ENCODE peak calls at places on chromosomes 5 and 9, in eight cellular contexts. One of them, this sample, is unnamed. For H3K27me3 and H3K4me1, the result is how much of the 10 kb centered on the place peaks cover.

GRCh38 chr9:86660146-86660545 is 287.2 kb downstream of the GAS1 start:
- DNase-seq in cardiac muscle cell: no peak
- DNase-seq in CD8-positive, alpha-beta T cell: no peak
- DNase-seq in suprapubic skin: no peak
- DNase-seq in tibial artery: no peak
- DNase-seq in heart right ventricle: no peak
- DNase-seq in PC-3: no peak
- DNase-seq in H9: no peak
- DNase-seq in this sample: no peak

GRCh38 chr5:102811962-102812361 is 56.9 kb downstream of the PAM start:
- DNase-seq in cardiac muscle cell: no peak
- DNase-seq in heart right ventricle: no peak
- DNase-seq in PC-3: peak
- DNase-seq in suprapubic skin: no peak
- DNase-seq in CD8-positive, alpha-beta T cell: no peak
- DNase-seq in H9: no peak
- DNase-seq in tibial artery: no peak
- DNase-seq in this sample: no peak

GRCh38 chr9:111029260-111029659 is 9.0 kb downstream of the LPAR1 start:
- DNase-seq in CD8-positive, alpha-beta T cell: no peak
- DNase-seq in PC-3: no peak
- DNase-seq in heart right ventricle: no peak
- DNase-seq in cardiac muscle cell: no peak
- DNase-seq in tibial artery: no peak
- DNase-seq in suprapubic skin: no peak
- DNase-seq in H9: no peak
- DNase-seq in this sample: no peak

GRCh38 chr5:175438234-175438857 is 5.6 kb downstream of the DRD1 start:
- DNase-seq in H9: no peak
- DNase-seq in tibial artery: no peak
- DNase-seq in suprapubic skin: no peak
- DNase-seq in cardiac muscle cell: no peak
- DNase-seq in CD8-positive, alpha-beta T cell: no peak
- DNase-seq in heart right ventricle: no peak
- DNase-seq in PC-3: no peak
- DNase-seq in this sample: no peak

GRCh38 chr9:69030851-69031645 is 4.5 kb upstream of the FXN start:
- DNase-seq in heart right ventricle: no peak
- DNase-seq in tibial artery: no peak
- DNase-seq in cardiac muscle cell: no peak
- DNase-seq in suprapubic skin: no peak
- DNase-seq in PC-3: peak
- DNase-seq in H9: no peak
- DNase-seq in CD8-positive, alpha-beta T cell: no peak
- DNase-seq in this sample: no peak

GRCh38 chr5:40383719-40384651 is 295.7 kb upstream of the PTGER4 start:
- DNase-seq in suprapubic skin: no peak
- DNase-seq in PC-3: peak
- DNase-seq in heart right ventricle: no peak
- DNase-seq in tibial artery: no peak
- DNase-seq in CD8-positive, alpha-beta T cell: no peak
- DNase-seq in H9: no peak
- DNase-seq in cardiac muscle cell: no peak
- DNase-seq in this sample: no peak

GRCh38 chr5:137600721-137601360 is 101.7 kb upstream of the SPOCK1 start:
- DNase-seq in CD8-positive, alpha-beta T cell: no peak
- DNase-seq in PC-3: no peak
- DNase-seq in suprapubic skin: no peak
- DNase-seq in H9: no peak
- DNase-seq in cardiac muscle cell: no peak
- DNase-seq in tibial artery: no peak
- DNase-seq in heart right ventricle: no peak
- DNase-seq in this sample: no peak

GRCh38 chr5:141558150-141558549 is 60.6 kb downstream of the DIAPH1 start:
- DNase-seq in H9: peak
- DNase-seq in cardiac muscle cell: no peak
- DNase-seq in heart right ventricle: peak
- DNase-seq in CD8-positive, alpha-beta T cell: no peak
- DNase-seq in suprapubic skin: no peak
- DNase-seq in PC-3: no peak
- DNase-seq in tibial artery: no peak
- DNase-seq in this sample: no peak

GRCh38 chr5:123965626-123966025 is 453.6 kb downstream of the CSNK1G3 start:
- DNase-seq in cardiac muscle cell: no peak
- DNase-seq in suprapubic skin: no peak
- DNase-seq in H9: no peak
- DNase-seq in tibial artery: no peak
- DNase-seq in heart right ventricle: no peak
- DNase-seq in CD8-positive, alpha-beta T cell: no peak
- DNase-seq in PC-3: no peak
- DNase-seq in this sample: no peak

GRCh38 chr5:120539471-120539870 is 75.4 kb downstream of the PRR16 start:
- DNase-seq in heart right ventricle: no peak
- DNase-seq in CD8-positive, alpha-beta T cell: no peak
- DNase-seq in tibial artery: no peak
- DNase-seq in cardiac muscle cell: no peak
- DNase-seq in suprapubic skin: no peak
- DNase-seq in H9: no peak
- DNase-seq in PC-3: no peak
- DNase-seq in this sample: no peak

GRCh38 chr9:109986423-109987055 is 206.5 kb downstream of the PALM2AKAP2 start:
- DNase-seq in CD8-positive, alpha-beta T cell: no peak
- DNase-seq in cardiac muscle cell: no peak
- DNase-seq in H9: no peak
- DNase-seq in tibial artery: no peak
- DNase-seq in suprapubic skin: no peak
- DNase-seq in heart right ventricle: no peak
- DNase-seq in PC-3: peak
- DNase-seq in this sample: no peak

GRCh38 chr9:6938873-6939272 is 181.1 kb downstream of the KDM4C start:
- DNase-seq in CD8-positive, alpha-beta T cell: no peak
- DNase-seq in heart right ventricle: no peak
- DNase-seq in suprapubic skin: no peak
- DNase-seq in cardiac muscle cell: no peak
- DNase-seq in H9: no peak
- DNase-seq in tibial artery: no peak
- DNase-seq in PC-3: peak
- DNase-seq in this sample: no peak

GRCh38 chr5:177018341-177018740 is 4.2 kb upstream of the ZNF346 start:
- DNase-seq in cardiac muscle cell: no peak
- DNase-seq in heart right ventricle: no peak
- DNase-seq in PC-3: no peak
- DNase-seq in H9: no peak
- DNase-seq in tibial artery: no peak
- DNase-seq in CD8-positive, alpha-beta T cell: no peak
- DNase-seq in suprapubic skin: no peak
- DNase-seq in this sample: no peak

GRCh38 chr9:89942643-89943042 is 337.8 kb downstream of the GADD45G start:
- DNase-seq in heart right ventricle: no peak
- DNase-seq in CD8-positive, alpha-beta T cell: no peak
- DNase-seq in cardiac muscle cell: no peak
- DNase-seq in suprapubic skin: no peak
- DNase-seq in H9: no peak
- DNase-seq in PC-3: no peak
- DNase-seq in tibial artery: no peak
- DNase-seq in this sample: no peak

GRCh38 chr9:87678650-87679355 is 47.1 kb upstream of the CTSL start:
- DNase-seq in cardiac muscle cell: peak
- DNase-seq in heart right ventricle: peak
- DNase-seq in tibial artery: peak
- DNase-seq in suprapubic skin: no peak
- DNase-seq in H9: peak
- DNase-seq in PC-3: peak
- DNase-seq in CD8-positive, alpha-beta T cell: no peak
- DNase-seq in this sample: peak

GRCh38 chr9:22030101-22030598 is 21.0 kb upstream of the CDKN2B start:
- DNase-seq in heart right ventricle: no peak
- DNase-seq in H9: no peak
- DNase-seq in cardiac muscle cell: no peak
- DNase-seq in PC-3: peak
- DNase-seq in tibial artery: no peak
- DNase-seq in suprapubic skin: no peak
- DNase-seq in CD8-positive, alpha-beta T cell: no peak
- DNase-seq in this sample: no peak

GRCh38 chr5:148734518-148734917 is 80.2 kb upstream of the HTR4 start:
- DNase-seq in heart right ventricle: no peak
- DNase-seq in CD8-positive, alpha-beta T cell: no peak
- DNase-seq in PC-3: peak
- DNase-seq in cardiac muscle cell: no peak
- DNase-seq in H9: no peak
- DNase-seq in suprapubic skin: no peak
- DNase-seq in tibial artery: no peak
- DNase-seq in this sample: no peak

GRCh38 chr5:179166886-179167841 is 107.0 kb downstream of the ZNF354C start:
- DNase-seq in PC-3: peak
- DNase-seq in CD8-positive, alpha-beta T cell: peak
- DNase-seq in tibial artery: peak
- DNase-seq in suprapubic skin: peak
- DNase-seq in cardiac muscle cell: peak
- DNase-seq in heart right ventricle: peak
- DNase-seq in H9: peak
- DNase-seq in this sample: peak

GRCh38 chr5:53378590-53379247 is 101.7 kb upstream of the FST start:
- DNase-seq in PC-3: peak
- DNase-seq in H9: no peak
- DNase-seq in cardiac muscle cell: no peak
- DNase-seq in tibial artery: no peak
- DNase-seq in suprapubic skin: no peak
- DNase-seq in CD8-positive, alpha-beta T cell: no peak
- DNase-seq in heart right ventricle: no peak
- DNase-seq in this sample: no peak

GRCh38 chr9:80547613-80548012 is 975.8 kb downstream of the TLE4 start:
- DNase-seq in H9: no peak
- DNase-seq in heart right ventricle: no peak
- DNase-seq in PC-3: no peak
- DNase-seq in CD8-positive, alpha-beta T cell: no peak
- DNase-seq in tibial artery: no peak
- DNase-seq in suprapubic skin: no peak
- DNase-seq in cardiac muscle cell: no peak
- DNase-seq in this sample: no peak

GRCh38 chr5:127872494-127872893 is 169.3 kb downstream of the CCDC192 start:
- DNase-seq in heart right ventricle: peak
- DNase-seq in suprapubic skin: no peak
- DNase-seq in H9: no peak
- DNase-seq in cardiac muscle cell: no peak
- DNase-seq in tibial artery: no peak
- DNase-seq in PC-3: no peak
- DNase-seq in CD8-positive, alpha-beta T cell: no peak
- DNase-seq in this sample: no peak

GRCh38 chr9:23695572-23695971 is 130.5 kb downstream of the ELAVL2 start:
- DNase-seq in PC-3: no peak
- DNase-seq in suprapubic skin: no peak
- DNase-seq in H9: no peak
- DNase-seq in tibial artery: no peak
- DNase-seq in CD8-positive, alpha-beta T cell: no peak
- DNase-seq in cardiac muscle cell: no peak
- DNase-seq in heart right ventricle: no peak
- DNase-seq in this sample: no peak

GRCh38 chr9:38074441-38074943 is 5.5 kb upstream of the SHB start:
- DNase-seq in heart right ventricle: no peak
- DNase-seq in H9: no peak
- DNase-seq in PC-3: no peak
- DNase-seq in CD8-positive, alpha-beta T cell: no peak
- DNase-seq in tibial artery: no peak
- DNase-seq in cardiac muscle cell: no peak
- DNase-seq in suprapubic skin: no peak
- DNase-seq in this sample: no peak

GRCh38 chr9:38038307-38039089 is 30.5 kb downstream of the SHB start:
- DNase-seq in CD8-positive, alpha-beta T cell: no peak
- DNase-seq in H9: no peak
- DNase-seq in heart right ventricle: no peak
- DNase-seq in PC-3: no peak
- DNase-seq in cardiac muscle cell: peak
- DNase-seq in suprapubic skin: no peak
- DNase-seq in tibial artery: no peak
- DNase-seq in this sample: no peak

GRCh38 chr9:93130861-93131481 is 3.1 kb downstream of the NINJ1 start:
- DNase-seq in H9: no peak
- DNase-seq in cardiac muscle cell: no peak
- DNase-seq in CD8-positive, alpha-beta T cell: no peak
- DNase-seq in PC-3: no peak
- DNase-seq in tibial artery: peak
- DNase-seq in heart right ventricle: no peak
- DNase-seq in suprapubic skin: peak
- DNase-seq in this sample: no peak
- H3K27me3 ChIP-seq in H9: under half
- H3K27me3 ChIP-seq in cardiac muscle cell: under half
- H3K27me3 ChIP-seq in CD8-positive, alpha-beta T cell: under half
- H3K27me3 ChIP-seq in PC-3: under half
- H3K27me3 ChIP-seq in tibial artery: under half
- H3K27me3 ChIP-seq in heart right ventricle: under half
- H3K27me3 ChIP-seq in suprapubic skin: under half
- H3K27me3 ChIP-seq in this sample: under half

GRCh38 chr5:14807471-14807870 is 64.1 kb downstream of the ANKH start:
- DNase-seq in cardiac muscle cell: no peak
- DNase-seq in CD8-positive, alpha-beta T cell: no peak
- DNase-seq in PC-3: no peak
- DNase-seq in tibial artery: no peak
- DNase-seq in suprapubic skin: no peak
- DNase-seq in H9: no peak
- DNase-seq in heart right ventricle: no peak
- DNase-seq in this sample: no peak
- TF ChIP-seq CTCF in cardiac muscle cell: no peak
- TF ChIP-seq CTCF in CD8-positive, alpha-beta T cell: no peak
- TF ChIP-seq CTCF in PC-3: no peak
- TF ChIP-seq CTCF in tibial artery: no peak
- TF ChIP-seq CTCF in suprapubic skin: no peak
- TF ChIP-seq CTCF in H9: no peak
- TF ChIP-seq CTCF in heart right ventricle: no peak
- TF ChIP-seq CTCF in this sample: no peak

GRCh38 chr9:4769321-4770080 is 23.2 kb upstream of the RCL1 start:
- DNase-seq in CD8-positive, alpha-beta T cell: no peak
- DNase-seq in tibial artery: no peak
- DNase-seq in H9: no peak
- DNase-seq in PC-3: peak
- DNase-seq in cardiac muscle cell: no peak
- DNase-seq in suprapubic skin: no peak
- DNase-seq in heart right ventricle: no peak
- DNase-seq in this sample: no peak

GRCh38 chr9:4774209-4774608 is 18.5 kb upstream of the RCL1 start:
- DNase-seq in cardiac muscle cell: no peak
- DNase-seq in CD8-positive, alpha-beta T cell: no peak
- DNase-seq in suprapubic skin: no peak
- DNase-seq in PC-3: no peak
- DNase-seq in H9: no peak
- DNase-seq in heart right ventricle: peak
- DNase-seq in tibial artery: peak
- DNase-seq in this sample: peak

GRCh38 chr9:4768681-4769080 is 24.1 kb upstream of the RCL1 start:
- DNase-seq in PC-3: no peak
- DNase-seq in CD8-positive, alpha-beta T cell: no peak
- DNase-seq in cardiac muscle cell: no peak
- DNase-seq in heart right ventricle: no peak
- DNase-seq in suprapubic skin: no peak
- DNase-seq in tibial artery: no peak
- DNase-seq in H9: no peak
- DNase-seq in this sample: no peak

GRCh38 chr9:4771788-4772187 is 21.0 kb upstream of the RCL1 start:
- DNase-seq in suprapubic skin: no peak
- DNase-seq in tibial artery: no peak
- DNase-seq in PC-3: no peak
- DNase-seq in heart right ventricle: no peak
- DNase-seq in CD8-positive, alpha-beta T cell: no peak
- DNase-seq in cardiac muscle cell: no peak
- DNase-seq in H9: no peak
- DNase-seq in this sample: no peak
- H3K4me1 ChIP-seq in suprapubic skin: under half
- H3K4me1 ChIP-seq in tibial artery: under half
- H3K4me1 ChIP-seq in PC-3: under half
- H3K4me1 ChIP-seq in heart right ventricle: under half
- H3K4me1 ChIP-seq in CD8-positive, alpha-beta T cell: under half
- H3K4me1 ChIP-seq in cardiac muscle cell: under half
- H3K4me1 ChIP-seq in H9: under half
- H3K4me1 ChIP-seq in this sample: under half

GRCh38 chr5:16497546-16497945 is 31.9 kb upstream of the ZNF622 start:
- DNase-seq in CD8-positive, alpha-beta T cell: no peak
- DNase-seq in tibial artery: no peak
- DNase-seq in suprapubic skin: no peak
- DNase-seq in PC-3: no peak
- DNase-seq in H9: no peak
- DNase-seq in heart right ventricle: no peak
- DNase-seq in cardiac muscle cell: no peak
- DNase-seq in this sample: no peak
- H3K27me3 ChIP-seq in CD8-positive, alpha-beta T cell: under half
- H3K27me3 ChIP-seq in tibial artery: under half
- H3K27me3 ChIP-seq in suprapubic skin: under half
- H3K27me3 ChIP-seq in PC-3: under half
- H3K27me3 ChIP-seq in H9: under half
- H3K27me3 ChIP-seq in heart right ventricle: under half
- H3K27me3 ChIP-seq in cardiac muscle cell: under half
- H3K27me3 ChIP-seq in this sample: under half

This sample was measured in ovary.